ENCODE peak calls at places on chromosomes 7 and 10, in eight cellular contexts. O is fibroblast of the conjunctiva; V is tibial artery; G is type B pancreatic cell; L is activated CD8-positive, alpha-beta memory T cell treated with anti-CD3 and anti-CD28 coated beads for 1 hour; S is HTR-8/SVneo; F is NCI-H1092; X is WTC11. H is an unnamed sample.

GRCh38 chr7:95772298-95772770 is at the start of gene DYNC1I1:
- DNase-seq in O (no peak), V (peak), G (peak), L (no peak), S (peak), F (peak), X (peak), H (no peak)

GRCh38 chr7:101386558-101387199 is 24.0 kb downstream of the COL26A1 start:
- DNase-seq in O (no peak), V (no peak), G (peak), L (no peak), S (peak), F (no peak), X (peak), H (no peak)

GRCh38 chr10:72080042-72081035 is 8.0 kb downstream of the SPOCK2 start:
- DNase-seq in O (no peak), V (no peak), G (no peak), L (no peak), S (peak), F (no peak), X (no peak), H (no peak)

GRCh38 chr7:44881610-44882009 is 3.7 kb downstream of the PURB start:
- DNase-seq in O (no peak), V (no peak), G (no peak), L (no peak), S (no peak), F (no peak), X (no peak), H (no peak)

GRCh38 chr7:128961030-128961659 is 23.4 kb downstream of the IRF5 start:
- DNase-seq in O (no peak), V (no peak), G (no peak), L (no peak), S (no peak), F (no peak), X (no peak), H (no peak)

GRCh38 chr7:32250494-32251260 is 180.5 kb upstream of the PDE1C start:
- DNase-seq in O (no peak), V (no peak), G (no peak), L (no peak), S (no peak), F (no peak), X (no peak), H (no peak)

GRCh38 chr10:12448729-12449391 is 99.5 kb downstream of the CAMK1D start:
- DNase-seq in O (no peak), V (peak), G (no peak), L (peak), S (peak), F (no peak), X (no peak), H (no peak)

GRCh38 chr7:77415822-77416620 is at the start of gene GSAP:
- DNase-seq in O (no peak), V (peak), G (no peak), L (peak), S (no peak), F (peak), X (peak), H (no peak)

GRCh38 chr10:104433611-104434010 is 80.0 kb downstream of the CFAP58 start:
- DNase-seq in O (no peak), V (no peak), G (no peak), L (no peak), S (no peak), F (no peak), X (no peak), H (no peak)

GRCh38 chr7:137757146-137757925 is 89.4 kb downstream of the DGKI start:
- DNase-seq in O (no peak), V (no peak), G (no peak), L (no peak), S (no peak), F (no peak), X (no peak), H (no peak)

GRCh38 chr7:151017953-151018420 is 6.3 kb downstream of the ATG9B start:
- DNase-seq in O (no peak), V (peak), G (peak), L (peak), S (peak), F (peak), X (peak), H (no peak)

GRCh38 chr10:74620626-74621025 is 205.8 kb upstream of the KAT6B start:
- DNase-seq in O (no peak), V (no peak), G (no peak), L (no peak), S (no peak), F (no peak), X (no peak), H (no peak)

GRCh38 chr7:75638607-75639070 is 100.1 kb downstream of the HIP1 start:
- DNase-seq in O (no peak), V (peak), G (peak), L (no peak), S (no peak), F (peak), X (peak), H (no peak)

GRCh38 chr7:67791918-67792317 is 795.3 kb downstream of the TYW1 start:
- DNase-seq in O (no peak), V (no peak), G (no peak), L (no peak), S (no peak), F (no peak), X (no peak), H (no peak)

GRCh38 chr10:16933799-16934198 is 116.6 kb upstream of the RSU1 start:
- DNase-seq in O (no peak), V (no peak), G (no peak), L (no peak), S (no peak), F (no peak), X (no peak), H (no peak)

GRCh38 chr7:91264924-91265681 is 870 bp downstream of the FZD1 start:
- DNase-seq in O (no peak), V (peak), G (peak), L (no peak), S (no peak), F (peak), X (peak), H (no peak)

GRCh38 chr10:132839061-132839460 is 53.1 kb upstream of the NKX6-2 start:
- DNase-seq in O (no peak), V (no peak), G (peak), L (no peak), S (no peak), F (no peak), X (no peak), H (no peak)

GRCh38 chr10:25934673-25935139 is 677 bp downstream of the MYO3A start:
- DNase-seq in O (no peak), V (no peak), G (peak), L (no peak), S (no peak), F (no peak), X (peak), H (no peak)

GRCh38 chr10:125911990-125912389 is 15.6 kb downstream of the FANK1 start:
- DNase-seq in O (no peak), V (no peak), G (no peak), L (no peak), S (no peak), F (peak), X (no peak), H (no peak)

GRCh38 chr7:85186521-85187241 is at the start of gene SEMA3D:
- DNase-seq in O (peak), V (peak), G (peak), L (no peak), S (peak), F (peak), X (peak), H (no peak)

GRCh38 chr7:69939317-69939716 is 341.0 kb downstream of the AUTS2 start:
- DNase-seq in O (no peak), V (no peak), G (no peak), L (no peak), S (no peak), F (no peak), X (no peak), H (no peak)

GRCh38 chr10:87918254-87918859 is 54.9 kb downstream of the PTEN start:
- DNase-seq in O (no peak), V (no peak), G (no peak), L (no peak), S (no peak), F (no peak), X (no peak), H (no peak)

GRCh38 chr7:105849122-105849855 is 27.1 kb downstream of the ATXN7L1 start:
- DNase-seq in O (no peak), V (no peak), G (no peak), L (peak), S (peak), F (no peak), X (peak), H (no peak)

GRCh38 chr10:132328130-132328529 is 3.9 kb upstream of the LRRC27 start:
- DNase-seq in O (no peak), V (no peak), G (no peak), L (no peak), S (no peak), F (no peak), X (no peak), H (no peak)

GRCh38 chr7:537911-538634 is 18.4 kb upstream of the PDGFA start:
- DNase-seq in O (no peak), V (no peak), G (no peak), L (no peak), S (peak), F (no peak), X (no peak), H (no peak)

GRCh38 chr7:87223666-87224065 is 4.1 kb upstream of the TMEM243 start:
- DNase-seq in O (no peak), V (no peak), G (no peak), L (no peak), S (no peak), F (no peak), X (no peak), H (no peak)

GRCh38 chr10:129955591-129956284 is 8.3 kb downstream of the EBF3 start:
- DNase-seq in O (no peak), V (no peak), G (no peak), L (no peak), S (no peak), F (no peak), X (no peak), H (no peak)